ENCODE peak calls at places on chromosomes 4 and X, in six cellular contexts. Q is neural progenitor cell, B is right lobe of liver, H is lower lobe of right lung, E is fibroblast of lung, I is brain microvascular endothelial cell. P is an unnamed sample.

GRCh38 chrX:102950908-102951866 is 14.1 kb downstream of the RAB40AL start:
- DNase-seq in Q (peak; percentile 58), B (no peak), H (no peak), E (peak; percentile 32), I (peak; percentile 35), P (peak; percentile 56)

GRCh38 chr4:101599620-101600019 is 190.9 kb upstream of the BANK1 start:
- DNase-seq in Q (no peak), B (no peak), H (no peak), E (peak; percentile 52), I (peak; percentile 25), P (no peak)

GRCh38 chrX:73127700-73128241 is 48.5 kb upstream of the PABPC1L2A start:
- DNase-seq in Q (peak; percentile 3), B (peak; percentile 40), H (no peak), E (no peak), I (no peak), P (no peak)

GRCh38 chr4:28772066-28772465 is 1911.4 kb downstream of the STIM2 start:
- DNase-seq in Q (no peak), B (no peak), H (no peak), E (peak; percentile 82), I (peak; percentile 77), P (no peak)

GRCh38 chr4:182338059-182338458 is 94.9 kb downstream of the TENM3 start:
- DNase-seq in Q (no peak), B (no peak), H (no peak), E (peak; percentile 26), I (peak; percentile 43), P (no peak)

GRCh38 chr4:148574502-148574901 is 132.3 kb upstream of the NR3C2 start:
- DNase-seq in Q (no peak), B (no peak), H (no peak), E (peak; percentile 63), I (peak; percentile 37), P (no peak)

GRCh38 chr4:163113921-163114703 is 52.6 kb downstream of the NAF1 start:
- DNase-seq in Q (no peak), B (no peak), H (no peak), E (peak; percentile 7), I (no peak), P (no peak)

GRCh38 chrX:133314297-133314696 is 96.1 kb upstream of the TFDP3 start:
- DNase-seq in Q (no peak), B (no peak), H (no peak), E (no peak), I (no peak), P (no peak)

GRCh38 chr4:145935253-145936141 is 3.1 kb downstream of the ZNF827 start:
- DNase-seq in Q (peak; percentile 38), B (no peak), H (peak; percentile 44), E (no peak), I (no peak), P (peak; percentile 31)

GRCh38 chr4:153257966-153258365 is 53.7 kb downstream of the TRIM2 start:
- DNase-seq in Q (peak; percentile 50), B (no peak), H (no peak), E (no peak), I (no peak), P (no peak)
- H3K4me3 ChIP-seq in Q (peak overlapping the region; percentile 60), B (no peak overlapping the region), H (no peak overlapping the region), E (no peak overlapping the region), I (peak overlapping the region; percentile 47), P (no peak overlapping the region)

DNA sequence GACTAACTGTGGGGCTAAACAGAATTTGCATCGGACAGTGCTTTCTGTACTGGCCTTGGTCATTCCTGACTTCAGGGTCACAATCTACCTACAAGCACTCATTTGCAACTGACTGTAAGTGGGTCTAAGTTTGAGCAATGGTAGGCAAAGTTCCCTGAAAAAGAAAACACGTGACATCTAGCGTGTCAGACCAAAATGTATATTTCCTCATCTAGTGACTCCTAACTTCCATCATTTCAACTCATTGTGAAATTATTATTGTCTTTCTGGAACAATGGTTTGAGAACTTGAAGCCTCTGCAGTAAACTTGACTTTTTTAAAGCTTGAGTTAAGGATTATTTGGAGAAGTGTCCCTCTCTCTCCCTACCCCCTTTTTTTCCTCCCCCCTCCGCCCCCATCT is 113.6 kb downstream of the MID1 start:
- DNase-seq in Q (no peak), B (no peak), H (no peak), E (no peak), I (no peak), P (no peak)
- TF ChIP-seq CTCF in Q (no peak), B (no peak), H (no peak), E (no peak), I (no peak), P (no peak)

GRCh38 chrX:24693453-24694202 is at the start of gene POLA1:
- DNase-seq in Q (peak; percentile 100), B (peak; percentile 93), H (peak; percentile 91), E (peak; percentile 93), I (peak; percentile 94), P (peak; percentile 91)

GRCh38 chrX:24694825-24695224 is 1.1 kb downstream of the POLA1 start:
- DNase-seq in Q (no peak), B (no peak), H (no peak), E (no peak), I (no peak), P (no peak)

GRCh38 chrX:24692305-24692704 is 1.4 kb upstream of the POLA1 start:
- DNase-seq in Q (peak; percentile 80), B (no peak), H (no peak), E (no peak), I (no peak), P (no peak)

GRCh38 chrX:24696241-24696640 is 2.5 kb downstream of the POLA1 start:
- DNase-seq in Q (no peak), B (no peak), H (no peak), E (peak; percentile 7), I (no peak), P (no peak)
- H3K4me3 ChIP-seq in Q (no peak overlapping the region), B (no peak overlapping the region), H (no peak overlapping the region), E (no peak overlapping the region), I (no peak overlapping the region), P (no peak overlapping the region)

GRCh38 chrX:5702890-5703289 is 525.8 kb downstream of the NLGN4X start:
- DNase-seq in Q (no peak), B (no peak), H (no peak), E (no peak), I (no peak), P (no peak)
- TF ChIP-seq CTCF in Q (no peak), B (no peak), H (no peak), E (no peak), I (no peak), P (no peak)

GRCh38 chrX:53279296-53280237 is 1.8 kb downstream of the IQSEC2 start:
- DNase-seq in Q (no peak), B (no peak), H (no peak), E (no peak), I (no peak), P (no peak)
- H3K4me3 ChIP-seq in Q (no peak overlapping the region), B (no peak overlapping the region), H (peak overlapping the region; percentile 58), E (no peak overlapping the region), I (no peak overlapping the region), P (peak overlapping the region; percentile 43)

DNA sequence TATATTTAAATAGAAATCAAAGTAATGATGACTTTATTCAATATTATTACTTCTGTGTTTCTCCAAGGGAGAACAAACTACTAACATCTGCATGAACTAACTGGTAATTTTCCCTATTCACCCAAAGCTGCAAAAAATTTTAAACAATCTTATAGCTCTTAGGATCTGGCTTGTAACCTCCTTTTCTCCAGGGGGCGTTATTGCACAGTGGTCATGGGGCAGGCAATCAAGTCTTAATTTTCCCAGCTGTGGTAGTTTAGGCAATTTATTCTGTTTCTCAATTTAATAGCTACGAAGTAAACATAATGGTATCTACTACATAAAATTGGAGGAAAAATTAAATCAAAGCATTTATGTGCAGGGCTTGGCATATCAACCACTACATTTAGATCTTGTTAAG is 137.5 kb upstream of the GUCY1A1 start:
- DNase-seq in Q (peak; percentile 41), B (no peak), H (no peak), E (peak; percentile 11), I (no peak), P (no peak)
- TF ChIP-seq CTCF in Q (peak; percentile 58), B (peak; percentile 43), H (peak; percentile 39), E (no peak), I (peak; percentile 47), P (no peak)

GRCh38 chrX:120305531-120306145 is 5.6 kb downstream of the TMEM255A start:
- DNase-seq in Q (no peak), B (no peak), H (no peak), E (peak; percentile 34), I (peak; percentile 19), P (no peak)
- H3K4me3 ChIP-seq in Q (no peak overlapping the region), B (no peak overlapping the region), H (no peak overlapping the region), E (no peak overlapping the region), I (no peak overlapping the region), P (no peak overlapping the region)

GRCh38 chr4:143329985-143330384 is 6.7 kb upstream of the GAB1 start:
- DNase-seq in Q (no peak), B (no peak), H (no peak), E (no peak), I (no peak), P (no peak)
- TF ChIP-seq CTCF in Q (peak; percentile 14), B (no peak), H (no peak), E (no peak), I (no peak), P (no peak)

GRCh38 chrX:30308263-30309138 is 689 bp downstream of the NR0B1 start:
- DNase-seq in Q (peak; percentile 44), B (no peak), H (peak; percentile 24), E (no peak), I (no peak), P (no peak)
- H3K4me3 ChIP-seq in Q (peak overlapping the region; percentile 51), B (no peak overlapping the region), H (no peak overlapping the region), E (no peak overlapping the region), I (peak overlapping the region; percentile 41), P (peak overlapping the region; percentile 20)

P was measured in stomach.